ENCODE peak calls at places on chromosomes 5 and 9, in ten cellular contexts. P is GM23248, I is tibial artery, Y is neural progenitor cell, C is fibroblast of lung, G is AG09309, F is mesenchymal stem cell, J is AG04450, N is SK-N-SH, R is lower lobe of right lung. E is an unnamed sample.
A peak's percentile ranks its signal among the peaks of the same experiment; 100 is the strongest.

GRCh38 chr9:71079451-71079850 is 42.0 kb downstream of the TRPM3 start:
- DNase-seq in I (no peak), P (peak; percentile 50), R (no peak), N (no peak), G (peak; percentile 50), Y (no peak), C (peak; percentile 17), F (no peak), J (no peak), E (peak; percentile 40)

GRCh38 chr9:104868687-104869404 is 59.1 kb downstream of the ABCA1 start:
- DNase-seq in P (peak; percentile 88), C (peak; percentile 95), F (peak; percentile 93), N (peak; percentile 37), G (peak; percentile 46), I (peak; percentile 80), J (peak; percentile 78), R (peak; percentile 70), Y (peak; percentile 90), E (peak; percentile 49)

GRCh38 chr9:38144421-38144820 is 75.4 kb upstream of the SHB start:
- DNase-seq in F (peak; percentile 66), N (peak; percentile 34), I (no peak), G (no peak), P (peak; percentile 44), R (no peak), Y (no peak), C (peak; percentile 89), J (no peak), E (no peak)

GRCh38 chr9:69107801-69108200 is 66.3 kb upstream of the TJP2 start:
- DNase-seq in N (no peak), I (no peak), G (no peak), Y (no peak), C (no peak), F (no peak), J (no peak), R (no peak), P (no peak), E (no peak)

GRCh38 chr5:170103447-170103846 is 2.2 kb upstream of the FOXI1 start:
- DNase-seq in N (no peak), C (no peak), R (no peak), J (no peak), F (no peak), I (no peak), Y (no peak), G (no peak), P (no peak), E (no peak)

GRCh38 chr5:135308752-135309151 is 90.3 kb downstream of the MACROH2A1 start:
- DNase-seq in I (no peak), G (peak; percentile 21), N (no peak), C (peak; percentile 71), J (peak; percentile 82), R (no peak), F (peak; percentile 91), P (peak; percentile 61), Y (no peak), E (peak; percentile 64)

GRCh38 chr5:41363343-41363986 is 146.9 kb downstream of the PLCXD3 start:
- DNase-seq in N (no peak), G (no peak), Y (no peak), I (no peak), J (no peak), P (no peak), F (no peak), R (no peak), C (no peak), E (no peak)

GRCh38 chr9:90444609-90445008 is 198.0 kb downstream of the DIRAS2 start:
- DNase-seq in I (no peak), G (no peak), J (no peak), P (no peak), R (no peak), F (no peak), N (no peak), C (no peak), Y (no peak), E (no peak)

GRCh38 chr5:124849774-124850173 is 103.3 kb upstream of the ZNF608 start:
- DNase-seq in F (no peak), I (no peak), R (no peak), P (no peak), J (no peak), C (no peak), Y (no peak), N (no peak), G (no peak), E (no peak)

GRCh38 chr9:132283863-132284262 is 70.9 kb downstream of the SETX start:
- DNase-seq in P (peak; percentile 45), F (peak; percentile 11), C (peak; percentile 70), J (no peak), N (no peak), Y (no peak), I (no peak), R (no peak), G (no peak), E (no peak)

GRCh38 chr5:73673161-73673591 is 47.2 kb downstream of the ARHGEF28 start:
- DNase-seq in G (peak; percentile 76), C (peak; percentile 86), I (no peak), N (no peak), F (peak; percentile 90), R (no peak), P (peak; percentile 96), Y (no peak), J (peak; percentile 54), E (peak; percentile 51)

GRCh38 chr5:171520300-171521170 is 101.1 kb downstream of the FGF18 start:
- DNase-seq in R (no peak), I (no peak), J (no peak), Y (peak; percentile 83), C (peak; percentile 68), G (no peak), P (peak; percentile 47), F (peak; percentile 34), N (peak; percentile 33), E (peak; percentile 9)

GRCh38 chr9:91089405-91090131 is 272.1 kb downstream of the AUH start:
- DNase-seq in C (peak; percentile 40), N (no peak), G (peak; percentile 47), F (peak; percentile 60), I (no peak), Y (peak; percentile 28), J (no peak), P (peak; percentile 67), R (no peak), E (no peak)

GRCh38 chr9:70463877-70464276 is 49.4 kb upstream of the KLF9 start:
- DNase-seq in N (no peak), I (no peak), R (no peak), F (peak; percentile 29), J (no peak), Y (no peak), G (no peak), C (no peak), P (no peak), E (no peak)

GRCh38 chr9:33619666-33620404 is 95.8 kb downstream of the ANKRD18B start:
- DNase-seq in N (no peak), C (peak; percentile 86), F (peak; percentile 92), G (peak; percentile 57), R (no peak), J (peak; percentile 88), P (peak; percentile 95), Y (no peak), I (no peak), E (peak; percentile 18)

GRCh38 chr9:103364753-103365152 is 369.6 kb downstream of the CYLC2 start:
- DNase-seq in P (peak; percentile 4), I (no peak), Y (no peak), G (no peak), F (peak; percentile 1), C (peak; percentile 91), N (no peak), R (no peak), J (no peak), E (no peak)

GRCh38 chr5:136036293-136036911 is 7.6 kb downstream of the TGFBI start:
- DNase-seq in R (no peak), P (peak; percentile 58), J (no peak), F (no peak), C (no peak), I (no peak), Y (no peak), N (no peak), G (no peak), E (no peak)

GRCh38 chr5:73826301-73826700 is 200.3 kb downstream of the ARHGEF28 start:
- DNase-seq in P (peak; percentile 15), N (no peak), C (no peak), R (peak; percentile 67), F (no peak), I (no peak), G (no peak), J (no peak), Y (no peak), E (no peak)

GRCh38 chr9:113641100-113641885 is 177.8 kb downstream of the RGS3 start:
- DNase-seq in P (no peak), F (no peak), N (no peak), C (no peak), J (no peak), G (no peak), Y (no peak), I (no peak), R (no peak), E (no peak)

DNA sequence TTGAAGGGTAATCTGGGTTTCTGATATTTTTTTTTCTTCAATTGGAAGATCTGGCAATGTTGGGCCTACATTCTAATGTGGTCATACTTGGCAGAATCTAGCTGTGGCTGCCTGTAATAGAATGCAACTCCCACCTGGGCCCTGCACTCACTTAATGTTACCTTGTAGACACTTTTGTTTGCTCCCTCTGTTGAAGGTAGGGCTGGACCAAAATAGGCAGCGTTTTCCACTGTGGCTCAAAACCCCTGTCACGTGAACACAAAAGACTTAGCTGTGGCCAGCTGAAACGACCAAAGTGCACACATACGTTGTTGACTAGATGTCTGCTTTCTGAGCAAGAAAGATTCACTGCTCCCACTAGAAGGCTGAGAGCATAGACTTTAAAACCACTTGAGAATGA is 117.6 kb upstream of the HMHB1 start:
- DNase-seq in F (no peak), Y (no peak), G (no peak), R (no peak), I (no peak), N (no peak), P (no peak), J (no peak), C (no peak), E (no peak)
- H3K4me3 ChIP-seq in F (no peak overlapping the region), Y (no peak overlapping the region), G (no peak overlapping the region), R (no peak overlapping the region), I (no peak overlapping the region), N (no peak overlapping the region), P (no peak overlapping the region), J (no peak overlapping the region), C (no peak overlapping the region), E (no peak overlapping the region)

GRCh38 chr5:112563169-112563826 is 144.2 kb upstream of the EPB41L4A start:
- DNase-seq in F (no peak), Y (no peak), G (no peak), N (no peak), C (no peak), P (no peak), J (no peak), I (no peak), R (no peak), E (no peak)
- H3K4me3 ChIP-seq in F (no peak overlapping the region), Y (no peak overlapping the region), G (no peak overlapping the region), N (no peak overlapping the region), C (no peak overlapping the region), P (no peak overlapping the region), J (no peak overlapping the region), I (no peak overlapping the region), R (no peak overlapping the region), E (no peak overlapping the region)

GRCh38 chr5:139649082-139649991 is 1.2 kb downstream of the CXXC5 start:
- DNase-seq in P (peak; percentile 61), N (peak; percentile 65), R (peak; percentile 71), Y (peak; percentile 78), C (no peak), I (peak; percentile 77), F (peak; percentile 43), G (no peak), J (no peak), E (no peak)
- H3K4me3 ChIP-seq in P (peak overlapping the region; percentile 93), N (peak overlapping the region; percentile 93), R (peak overlapping the region; percentile 94), Y (peak overlapping the region; percentile 89), C (peak overlapping the region; percentile 75), I (peak overlapping the region; percentile 71), F (peak overlapping the region; percentile 87), G (peak overlapping the region; percentile 83), J (peak overlapping the region; percentile 80), E (peak overlapping the region; percentile 91)

GRCh38 chr5:126680215-126680817 is 79.6 kb downstream of the PHAX start:
- DNase-seq in J (no peak), F (peak; percentile 29), C (peak; percentile 46), P (peak; percentile 75), G (peak; percentile 85), I (no peak), Y (peak; percentile 45), R (no peak), N (peak; percentile 73), E (peak; percentile 68)
- H3K4me3 ChIP-seq in J (no peak overlapping the region), F (peak overlapping the region; percentile 1), C (no peak overlapping the region), P (no peak overlapping the region), G (no peak overlapping the region), I (no peak overlapping the region), Y (no peak overlapping the region), R (no peak overlapping the region), N (no peak overlapping the region), E (no peak overlapping the region)